ENCODE peak calls at places on chromosomes 12 and 14, in ten cellular contexts. X is spleen, Q is nephron progenitor cell, H is neural crest cell, V is Calu3, P is progenitor cell of endocrine pancreas, L is AG09309, B is AG10803, J is mucosa of descending colon, E is fibroblast of pulmonary artery. F is an unnamed sample.
A peak's percentile ranks its signal among the peaks of the same experiment; 100 is the strongest.

GRCh38 chr14:95294834-95295599 is 24.7 kb downstream of the CLMN start:
- DNase-seq in X (no peak), Q (no peak), H (no peak), V (peak; percentile 80), P (no peak), L (no peak), B (peak; percentile 17), J (no peak), E (peak; percentile 31), F (peak; percentile 42)

GRCh38 chr12:41919526-41920305 is 225.0 kb downstream of the GXYLT1 start:
- DNase-seq in X (no peak), Q (no peak), H (no peak), V (no peak), P (no peak), L (no peak), B (no peak), J (no peak), E (no peak), F (no peak)

GRCh38 chr12:69007166-69007857 is 74.3 kb upstream of the CPM start:
- DNase-seq in X (no peak), Q (no peak), H (no peak), V (no peak), P (no peak), L (peak; percentile 47), B (peak; percentile 73), J (peak; percentile 62), E (peak; percentile 75), F (no peak)

GRCh38 chr14:78141590-78141989 is 28.6 kb upstream of the NRXN3 start:
- DNase-seq in X (no peak), Q (no peak), H (no peak), V (no peak), P (no peak), L (no peak), B (no peak), J (no peak), E (no peak), F (no peak)

GRCh38 chr14:104016873-104017650 is 68.4 kb upstream of the ASPG start:
- DNase-seq in X (no peak), Q (no peak), H (no peak), V (no peak), P (no peak), L (no peak), B (no peak), J (no peak), E (no peak), F (no peak)

GRCh38 chr14:58280954-58281787 is 17.2 kb upstream of the ARID4A start:
- DNase-seq in X (no peak), Q (no peak), H (no peak), V (peak; percentile 66), P (no peak), L (peak; percentile 76), B (peak; percentile 90), J (peak; percentile 48), E (peak; percentile 98), F (peak; percentile 59)

GRCh38 chr12:103799504-103800251 is 41.4 kb downstream of the NT5DC3 start:
- DNase-seq in X (no peak), Q (no peak), H (no peak), V (peak; percentile 62), P (no peak), L (no peak), B (peak; percentile 44), J (peak; percentile 10), E (peak; percentile 86), F (no peak)

GRCh38 chr14:32201816-32202467 is at the start of gene RNU6-7:
- DNase-seq in X (peak; percentile 81), Q (peak; percentile 56), H (no peak), V (peak; percentile 11), P (peak; percentile 14), L (no peak), B (no peak), J (peak; percentile 22), E (peak; percentile 21), F (peak; percentile 67)

GRCh38 chr14:57486767-57487379 is 6.8 kb downstream of the CCDC198 start:
- DNase-seq in X (no peak), Q (peak; percentile 6), H (no peak), V (peak; percentile 17), P (no peak), L (no peak), B (peak; percentile 56), J (peak; percentile 21), E (peak; percentile 58), F (peak; percentile 13)

GRCh38 chr14:89004195-89004594 is 179.7 kb downstream of the TTC8 start:
- DNase-seq in X (no peak), Q (no peak), H (no peak), V (no peak), P (no peak), L (no peak), B (peak; percentile 75), J (no peak), E (peak; percentile 45), F (no peak)

GRCh38 chr14:23551266-23552028 is at the start of gene ZFHX2:
- DNase-seq in X (peak; percentile 95), Q (peak; percentile 88), H (peak; percentile 83), V (peak; percentile 94), P (peak; percentile 93), L (no peak), B (peak; percentile 42), J (peak; percentile 91), E (peak; percentile 31), F (peak; percentile 89)

GRCh38 chr14:91017011-91017410 is 43.4 kb downstream of the RPS6KA5 start:
- DNase-seq in X (no peak), Q (no peak), H (no peak), V (no peak), P (no peak), L (no peak), B (no peak), J (no peak), E (no peak), F (no peak)
- TF ChIP-seq CTCF in X (no peak), Q (no peak), H (no peak), V (no peak), P (no peak), L (no peak), B (no peak), J (no peak), E (no peak), F (no peak)

DNA sequence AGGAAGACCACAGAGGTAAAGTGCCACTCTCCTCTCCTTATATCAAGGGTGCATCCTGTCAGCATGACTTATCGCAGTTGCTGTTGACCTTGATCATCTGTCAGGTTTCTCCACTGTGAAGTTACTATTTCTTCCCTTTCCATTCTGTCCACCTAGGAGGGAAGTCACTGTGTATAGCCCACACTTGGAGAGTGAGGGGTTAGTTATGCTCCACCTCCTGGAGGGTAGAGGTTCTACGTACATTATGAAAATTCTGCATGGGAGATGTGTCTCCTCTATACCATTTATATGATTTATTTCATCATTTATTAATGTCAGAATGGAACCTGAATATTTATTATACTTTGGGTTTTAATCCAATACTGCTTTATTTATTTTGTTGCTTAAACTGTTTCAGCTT is 40.2 kb upstream of the SMOC1 start:
- DNase-seq in X (no peak), Q (no peak), H (no peak), V (no peak), P (no peak), L (no peak), B (no peak), J (no peak), E (no peak), F (no peak)
- TF ChIP-seq CTCF in X (no peak), Q (no peak), H (no peak), V (no peak), P (no peak), L (no peak), B (no peak), J (no peak), E (no peak), F (no peak)

DNA sequence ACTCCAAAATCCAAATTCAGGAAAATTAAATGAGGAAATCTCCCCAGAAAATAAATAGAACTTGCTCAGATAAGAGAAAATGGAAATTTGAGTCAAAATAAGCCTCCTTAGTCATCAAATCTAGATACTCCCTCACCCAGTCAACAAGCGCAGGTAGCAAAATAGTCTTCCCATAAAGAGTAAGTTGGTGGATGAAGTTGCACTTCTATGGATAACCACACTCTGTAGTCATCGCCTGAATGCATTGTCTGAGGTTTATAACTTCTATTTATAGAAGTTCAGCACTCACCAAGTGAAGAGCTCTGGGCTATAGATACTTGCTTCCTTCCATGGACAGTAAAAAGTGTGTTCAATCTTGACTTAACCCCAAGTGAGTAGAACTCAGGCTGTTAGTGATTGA is 386.8 kb downstream of the SYT1 start:
- DNase-seq in X (no peak), Q (no peak), H (no peak), V (no peak), P (no peak), L (no peak), B (no peak), J (no peak), E (no peak), F (no peak)
- TF ChIP-seq CTCF in X (no peak), Q (no peak), H (no peak), V (no peak), P (no peak), L (no peak), B (no peak), J (no peak), E (no peak), F (no peak)

GRCh38 chr12:132460571-132460970 is 29.4 kb upstream of the FBRSL1 start:
- DNase-seq in X (no peak), Q (no peak), H (no peak), V (no peak), P (no peak), L (no peak), B (no peak), J (no peak), E (peak; percentile 20), F (peak; percentile 46)
- TF ChIP-seq CTCF in X (peak; percentile 25), Q (peak; percentile 11), H (peak; percentile 55), V (peak; percentile 60), P (peak; percentile 45), L (peak; percentile 21), B (peak; percentile 2), J (no peak), E (peak; percentile 26), F (peak; percentile 60)

DNA sequence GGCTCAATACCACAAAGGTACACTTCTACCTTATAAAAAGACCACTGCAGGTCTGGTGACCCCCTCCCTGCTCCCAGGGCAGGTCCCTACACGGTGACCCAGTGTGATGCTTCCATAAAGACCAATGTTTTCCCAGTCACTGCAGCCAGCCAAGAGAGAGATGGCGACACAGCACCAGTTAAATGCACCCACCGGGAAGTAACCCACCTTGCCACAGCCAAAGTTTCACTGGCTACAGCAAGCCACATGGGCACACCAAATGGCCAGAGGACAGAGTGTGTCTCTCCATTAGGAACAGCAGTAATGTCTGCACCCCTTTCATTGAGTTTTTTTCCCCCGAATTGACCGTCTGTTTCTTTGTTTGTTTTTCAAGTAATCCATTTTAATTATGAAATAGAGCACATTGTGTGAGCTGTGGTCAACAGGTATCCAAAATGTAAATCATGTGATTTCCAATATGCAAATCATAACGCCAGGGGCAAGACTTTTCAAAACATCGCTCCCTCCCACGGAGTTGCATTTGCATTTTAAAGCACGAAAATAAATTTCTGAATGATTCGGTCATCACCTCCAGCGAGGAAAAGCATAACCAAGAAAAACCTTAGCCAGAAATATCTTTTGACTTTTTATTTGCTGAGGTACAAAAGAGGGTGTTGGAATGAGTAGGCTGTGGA is 48.9 kb upstream of the EML1 start:
- DNase-seq in X (no peak), Q (no peak), H (no peak), V (no peak), P (no peak), L (peak; percentile 31), B (peak; percentile 38), J (no peak), E (peak; percentile 45), F (no peak)
- TF ChIP-seq CTCF in X (no peak), Q (no peak), H (no peak), V (no peak), P (no peak), L (peak; percentile 21), B (no peak), J (no peak), E (no peak), F (peak; percentile 21)

GRCh38 chr12:129676411-129676810 is 227.4 kb downstream of the TMEM132D start:
- DNase-seq in X (no peak), Q (no peak), H (no peak), V (no peak), P (no peak), L (no peak), B (no peak), J (no peak), E (no peak), F (no peak)
- TF ChIP-seq CTCF in X (no peak), Q (no peak), H (no peak), V (no peak), P (no peak), L (no peak), B (no peak), J (no peak), E (no peak), F (no peak)